ENCODE peak calls at places on chromosomes 7 and 10, in five cellular contexts. A is adrenal gland, N is uterus, B is erythroblast, Z is heart left ventricle. C is an unnamed sample.

GRCh38 chr10:118621304-118621942 is 26.0 kb upstream of the PRLHR start:
- DNase-seq in A (no peak), N (no peak), B (no peak), Z (no peak), C (no peak)

GRCh38 chr10:51532044-51532443 is 167.4 kb downstream of the CSTF2T start:
- DNase-seq in A (no peak), N (no peak), B (no peak), Z (no peak), C (no peak)

GRCh38 chr10:49550563-49550962 is 11.6 kb upstream of the ERCC6 start:
- DNase-seq in A (no peak), N (no peak), B (no peak), Z (no peak), C (no peak)

GRCh38 chr10:99425204-99425603 is 5.2 kb downstream of the GOT1 start:
- DNase-seq in A (no peak), N (no peak), B (no peak), Z (no peak), C (no peak)

GRCh38 chr7:30310674-30311362 is 26.4 kb downstream of the ZNRF2 start:
- DNase-seq in A (no peak), N (no peak), B (no peak), Z (no peak), C (no peak)

GRCh38 chr10:88886557-88886956 is 6.5 kb downstream of the STAMBPL1 start:
- DNase-seq in A (no peak), N (no peak), B (no peak), Z (no peak), C (no peak)

GRCh38 chr10:102066421-102067068 is 1.4 kb downstream of the HPS6 start:
- DNase-seq in A (no peak), N (peak), B (no peak), Z (no peak), C (no peak)

GRCh38 chr10:79084972-79085597 is 16.3 kb downstream of the ZMIZ1 start:
- DNase-seq in A (no peak), N (no peak), B (no peak), Z (peak), C (no peak)

GRCh38 chr7:16918288-16918895 is 36.6 kb upstream of the AGR3 start:
- DNase-seq in A (no peak), N (no peak), B (peak), Z (no peak), C (no peak)

GRCh38 chr10:122232781-122233180 is 38.3 kb upstream of the BTBD16 start:
- DNase-seq in A (no peak), N (no peak), B (no peak), Z (no peak), C (no peak)

GRCh38 chr7:94022550-94022949 is 18.4 kb upstream of the BET1 start:
- DNase-seq in A (no peak), N (no peak), B (no peak), Z (no peak), C (no peak)

GRCh38 chr10:131822013-131822693 is 78.7 kb upstream of the PPP2R2D start:
- DNase-seq in A (no peak), N (peak), B (no peak), Z (peak), C (no peak)

GRCh38 chr10:35451103-35452016 is 115.1 kb downstream of the CCNY start:
- DNase-seq in A (peak), N (no peak), B (peak), Z (peak), C (no peak)

GRCh38 chr10:65818990-65819389 is 1106.8 kb upstream of the LRRTM3 start:
- DNase-seq in A (no peak), N (no peak), B (no peak), Z (no peak), C (no peak)

GRCh38 chr7:121073463-121074099 is 85.1 kb downstream of the CPED1 start:
- DNase-seq in A (no peak), N (no peak), B (no peak), Z (no peak), C (no peak)

GRCh38 chr10:103350522-103351260 is at the start of gene PCGF6:
- DNase-seq in A (peak), N (peak), B (peak), Z (peak), C (peak)

GRCh38 chr7:55499591-55499990 is 72.7 kb downstream of the VOPP1 start:
- DNase-seq in A (no peak), N (no peak), B (no peak), Z (no peak), C (no peak)

GRCh38 chr10:107423903-107424302 is 259.4 kb upstream of the SORCS1 start:
- DNase-seq in A (no peak), N (no peak), B (no peak), Z (no peak), C (no peak)

GRCh38 chr10:18542832-18543231 is 108.6 kb downstream of the NSUN6 start:
- DNase-seq in A (no peak), N (no peak), B (no peak), Z (no peak), C (no peak)

GRCh38 chr7:40733111-40733510 is 598.3 kb downstream of the SUGCT start:
- DNase-seq in A (peak), N (no peak), B (peak), Z (no peak), C (no peak)

GRCh38 chr7:94043299-94043698 is 39.1 kb upstream of the BET1 start:
- DNase-seq in A (no peak), N (no peak), B (no peak), Z (no peak), C (no peak)

GRCh38 chr10:117768333-117769045 is 225.9 kb downstream of the EMX2 start:
- DNase-seq in A (no peak), N (no peak), B (no peak), Z (no peak), C (no peak)

GRCh38 chr7:95264225-95264927 is 60.0 kb downstream of the PON1 start:
- DNase-seq in A (no peak), N (no peak), B (no peak), Z (no peak), C (no peak)

GRCh38 chr7:40763319-40764287 is 628.8 kb downstream of the SUGCT start:
- DNase-seq in A (no peak), N (no peak), B (no peak), Z (no peak), C (no peak)

DNA sequence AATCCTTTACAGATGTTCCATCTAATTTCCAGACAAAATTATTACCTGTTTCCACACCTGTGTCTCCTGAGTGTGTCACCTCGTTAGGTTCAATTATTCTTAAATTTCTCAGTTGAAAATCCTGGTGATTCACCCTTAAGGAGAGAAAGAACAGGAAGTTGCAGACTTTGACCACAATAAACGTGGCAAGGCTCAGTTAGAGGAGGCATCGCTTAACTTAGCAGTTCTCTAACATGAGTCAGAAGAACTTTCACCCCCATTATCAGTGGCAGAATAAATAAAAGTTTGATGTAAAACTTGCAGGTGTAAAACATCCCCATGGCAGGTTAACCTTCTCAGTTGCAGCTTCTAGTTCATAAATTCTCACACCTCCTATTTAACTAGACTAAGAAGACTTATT is 8.3 kb downstream of the XPNPEP1 start:
- DNase-seq in A (no peak), N (no peak), B (no peak), Z (no peak), C (peak)
- TF ChIP-seq POLR2A in A (no peak), N (no peak), B (no peak), Z (no peak), C (no peak)

GRCh38 chr10:60376221-60376620 is 13.5 kb downstream of the ANK3 start:
- DNase-seq in A (no peak), N (no peak), B (no peak), Z (no peak), C (no peak)
- TF ChIP-seq POLR2A in A (no peak), N (no peak), B (no peak), Z (no peak), C (no peak)

GRCh38 chr10:112821042-112821441 is 129.0 kb upstream of the TCF7L2 start:
- DNase-seq in A (no peak), N (no peak), B (no peak), Z (no peak), C (no peak)
- TF ChIP-seq POLR2A in A (no peak), N (no peak), B (no peak), Z (no peak), C (no peak)

GRCh38 chr10:5546891-5547683 is 22.3 kb downstream of the CALML3 start:
- DNase-seq in A (no peak), N (no peak), B (peak), Z (peak), C (peak)

GRCh38 chr10:5545426-5545777 is 20.6 kb downstream of the CALML3 start:
- DNase-seq in A (no peak), N (no peak), B (no peak), Z (no peak), C (no peak)

GRCh38 chr10:5547684-5547933 is 22.8 kb downstream of the CALML3 start:
- DNase-seq in A (no peak), N (no peak), B (no peak), Z (peak), C (no peak)

GRCh38 chr10:5545011-5545410 is 20.2 kb downstream of the CALML3 start:
- DNase-seq in A (no peak), N (peak), B (no peak), Z (peak), C (no peak)

DNA sequence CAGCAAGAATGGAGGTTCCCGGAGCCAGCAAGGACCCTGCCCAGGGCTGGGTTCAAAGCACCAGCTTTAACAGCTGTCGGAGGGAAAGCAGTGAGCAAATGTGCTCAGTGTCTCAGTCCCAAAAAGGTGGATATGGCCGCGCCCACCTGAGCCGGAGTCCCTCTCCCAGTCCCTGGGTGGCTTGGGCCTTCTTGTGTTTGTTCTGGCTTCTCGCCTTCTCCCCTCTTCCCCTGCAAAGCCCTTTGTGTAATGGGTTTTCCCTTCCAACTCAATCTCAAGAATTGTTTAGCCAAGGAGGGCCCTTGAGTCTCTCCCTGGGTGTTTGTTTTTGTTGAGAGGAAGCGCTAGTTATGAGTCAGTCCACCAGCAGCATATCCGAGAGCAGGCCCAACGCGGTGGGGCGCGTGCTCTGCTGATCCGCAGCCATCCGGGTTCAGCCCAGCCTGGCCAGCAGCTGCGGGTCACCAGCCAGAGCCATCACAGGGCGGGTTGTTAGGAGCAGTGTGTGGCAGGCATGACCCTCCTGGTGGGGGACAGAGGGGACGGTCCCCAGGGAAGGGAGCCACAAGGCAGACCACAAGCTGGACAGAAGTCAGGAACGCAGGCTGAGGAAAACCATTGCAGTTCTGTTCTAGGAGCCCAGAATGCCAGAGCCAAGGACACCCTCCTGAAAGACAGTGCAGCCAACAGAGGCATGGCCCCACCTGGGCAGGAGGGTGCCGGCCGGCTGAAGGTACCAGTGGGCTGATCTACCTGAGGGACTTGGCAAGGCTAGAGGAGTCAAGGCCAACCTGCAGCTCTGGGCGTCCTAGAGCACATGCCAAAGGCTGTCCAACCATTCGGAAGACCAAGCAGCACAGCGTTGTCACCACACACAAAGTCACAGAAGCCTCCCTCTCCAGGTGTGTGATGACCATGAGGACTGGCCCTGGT is 21.3 kb downstream of the CALML3 start:
- DNase-seq in A (no peak), N (no peak), B (no peak), Z (peak), C (peak)
- TF ChIP-seq POLR2A in A (no peak), N (no peak), B (no peak), Z (no peak), C (no peak)

DNA sequence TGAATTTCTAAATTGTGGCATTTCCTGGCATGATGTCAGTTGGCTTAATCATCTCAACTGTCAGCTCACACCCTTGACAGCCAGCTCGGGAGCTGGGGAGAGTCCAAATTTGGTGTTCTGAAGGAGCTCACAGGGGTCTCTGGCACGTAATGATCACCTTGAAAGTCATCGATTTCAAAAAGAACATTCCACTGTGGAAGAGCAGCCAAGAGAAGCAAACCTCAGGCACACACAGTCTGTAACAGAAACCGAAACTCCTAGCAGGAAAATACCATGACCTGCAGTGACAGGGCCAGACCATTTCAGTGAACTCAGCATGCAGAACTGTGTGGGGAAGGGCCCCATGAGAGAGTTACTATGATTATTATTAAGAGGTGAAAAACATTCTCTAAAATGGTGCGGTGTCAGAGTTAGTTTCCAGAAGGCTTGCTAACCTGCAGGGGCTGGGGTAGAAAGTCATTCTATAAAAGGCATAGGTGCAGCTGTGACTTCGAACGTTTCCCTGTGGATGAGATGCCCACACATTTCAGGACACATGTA is 26.4 kb upstream of the KLF6 start:
- DNase-seq in A (peak), N (no peak), B (peak), Z (no peak), C (no peak)
- TF ChIP-seq POLR2A in A (no peak), N (no peak), B (peak), Z (no peak), C (no peak)

GRCh38 chr10:78029294-78030226 is at the start of gene POLR3A:
- DNase-seq in A (peak), N (peak), B (peak), Z (peak), C (peak)
- TF ChIP-seq POLR2A in A (no peak), N (peak), B (peak), Z (no peak), C (peak)

GRCh38 chr10:60798031-60798430 is 19.8 kb downstream of the CDK1 start:
- DNase-seq in A (no peak), N (no peak), B (no peak), Z (no peak), C (no peak)
- TF ChIP-seq POLR2A in A (no peak), N (no peak), B (no peak), Z (no peak), C (no peak)

GRCh38 chr7:135291809-135292253 is 58.2 kb downstream of the STRA8 start:
- DNase-seq in A (no peak), N (no peak), B (no peak), Z (no peak), C (peak)
- TF ChIP-seq POLR2A in A (no peak), N (no peak), B (no peak), Z (no peak), C (no peak)

GRCh38 chr10:11446895-11447294 is 164.6 kb downstream of the USP6NL start:
- DNase-seq in A (no peak), N (no peak), B (no peak), Z (no peak), C (no peak)
- TF ChIP-seq POLR2A in A (no peak), N (no peak), B (no peak), Z (no peak), C (no peak)

DNA sequence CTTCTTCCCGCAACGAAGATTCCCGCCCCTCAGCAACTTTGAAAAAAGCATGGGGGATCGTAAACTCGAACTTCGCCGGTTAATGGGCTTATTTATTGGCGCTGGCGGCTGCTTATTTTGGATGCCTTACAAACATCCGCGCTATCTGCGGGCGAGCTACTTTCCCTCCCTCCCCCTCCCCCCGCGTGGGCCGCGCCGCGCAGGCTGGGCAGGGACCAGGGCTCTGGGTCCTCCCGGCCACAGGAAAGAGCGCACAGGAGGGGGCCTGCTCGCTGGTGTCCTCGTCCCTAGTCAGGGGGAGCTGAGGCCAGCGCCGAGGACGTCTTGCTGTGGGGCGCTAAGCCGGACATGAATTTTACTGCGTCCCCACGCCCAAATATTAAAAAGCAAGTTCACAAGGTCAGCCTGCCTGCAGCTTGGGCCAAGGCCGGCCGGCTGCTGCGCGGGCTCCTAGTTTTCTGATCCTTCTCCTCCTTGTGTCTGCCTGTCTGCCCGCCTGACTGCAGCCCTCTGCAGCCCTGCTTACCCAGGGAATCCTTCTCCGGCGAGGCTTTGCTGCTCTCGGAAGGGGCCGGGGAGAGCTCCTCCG is 1.2 kb downstream of the HOXA10 start:
- DNase-seq in A (peak), N (peak), B (no peak), Z (peak), C (peak)
- TF ChIP-seq POLR2A in A (no peak), N (peak), B (no peak), Z (no peak), C (peak)

C was measured in H54.